ENCODE peak calls at places on chromosomes 12 and 14, in nine cellular contexts. J, S, W, V, L, K, R, N and Y are unnamed samples.

GRCh38 chr12:7602287-7602686 is 63.4 kb downstream of the APOBEC1 start:
- DNase-seq in J (no peak), S (no peak), W (no peak), V (peak), L (no peak), K (no peak), R (no peak), N (no peak), Y (no peak)

GRCh38 chr14:103519043-103519836 is 3.4 kb downstream of the CKB start:
- DNase-seq in J (no peak), S (no peak), W (no peak), V (peak), L (no peak), K (no peak), R (peak), N (peak), Y (no peak)

GRCh38 chr14:24911324-24912095 is 138.4 kb downstream of the STXBP6 start:
- DNase-seq in J (no peak), S (no peak), W (no peak), V (peak), L (no peak), K (no peak), R (no peak), N (peak), Y (no peak)

GRCh38 chr12:123105427-123105826 is 45.5 kb downstream of the PITPNM2 start:
- DNase-seq in J (no peak), S (no peak), W (no peak), V (no peak), L (no peak), K (no peak), R (no peak), N (no peak), Y (no peak)

GRCh38 chr12:42893196-42893595 is 303.6 kb upstream of the PRICKLE1 start:
- DNase-seq in J (no peak), S (no peak), W (no peak), V (no peak), L (no peak), K (peak), R (no peak), N (no peak), Y (no peak)

GRCh38 chr14:105247715-105248367 is 492 bp upstream of the BTBD6 start:
- DNase-seq in J (no peak), S (no peak), W (no peak), V (peak), L (no peak), K (no peak), R (no peak), N (no peak), Y (no peak)

GRCh38 chr12:100576311-100577036 is 3.0 kb downstream of the GAS2L3 start:
- DNase-seq in J (no peak), S (no peak), W (no peak), V (peak), L (no peak), K (no peak), R (no peak), N (no peak), Y (no peak)

GRCh38 chr12:90062799-90063198 is 354.2 kb upstream of the ATP2B1 start:
- DNase-seq in J (no peak), S (no peak), W (peak), V (no peak), L (no peak), K (peak), R (no peak), N (no peak), Y (no peak)

GRCh38 chr12:2291182-2291832 is 238.5 kb downstream of the CACNA1C start:
- DNase-seq in J (peak), S (no peak), W (peak), V (no peak), L (no peak), K (peak), R (no peak), N (no peak), Y (no peak)

GRCh38 chr12:15774819-15775218 is 14.4 kb downstream of the EPS8 start:
- DNase-seq in J (no peak), S (no peak), W (no peak), V (peak), L (no peak), K (no peak), R (no peak), N (no peak), Y (no peak)

GRCh38 chr12:102314821-102315220 is 117.2 kb upstream of the PMCH start:
- DNase-seq in J (no peak), S (no peak), W (no peak), V (no peak), L (no peak), K (no peak), R (no peak), N (no peak), Y (no peak)

GRCh38 chr14:104898870-104899510 is 25.7 kb upstream of the PLD4 start:
- DNase-seq in J (peak), S (peak), W (no peak), V (no peak), L (peak), K (no peak), R (no peak), N (no peak), Y (no peak)

GRCh38 chr14:31781578-31781977 is 220.4 kb downstream of the NUBPL start:
- DNase-seq in J (no peak), S (no peak), W (no peak), V (no peak), L (no peak), K (no peak), R (no peak), N (no peak), Y (no peak)

GRCh38 chr14:90299408-90299807 is 32.3 kb downstream of the NRDE2 start:
- DNase-seq in J (no peak), S (peak), W (no peak), V (no peak), L (no peak), K (no peak), R (peak), N (no peak), Y (no peak)

GRCh38 chr12:124188059-124188458 is 106.8 kb upstream of the RFLNA start:
- DNase-seq in J (no peak), S (no peak), W (no peak), V (no peak), L (no peak), K (no peak), R (no peak), N (no peak), Y (no peak)

GRCh38 chr12:131990066-131990979 is 40.6 kb downstream of the EP400 start:
- DNase-seq in J (peak), S (no peak), W (no peak), V (no peak), L (no peak), K (no peak), R (no peak), N (no peak), Y (no peak)

GRCh38 chr12:105245291-105245690 is 9.3 kb upstream of the APPL2 start:
- DNase-seq in J (no peak), S (no peak), W (no peak), V (no peak), L (no peak), K (no peak), R (no peak), N (no peak), Y (no peak)

GRCh38 chr14:76486251-76486743 is 110.4 kb downstream of the ESRRB start:
- DNase-seq in J (no peak), S (no peak), W (peak), V (no peak), L (no peak), K (peak), R (no peak), N (no peak), Y (no peak)

GRCh38 chr12:25135531-25136154 is 59.3 kb downstream of the DNAI7 start:
- DNase-seq in J (no peak), S (no peak), W (peak), V (no peak), L (no peak), K (no peak), R (no peak), N (no peak), Y (no peak)

GRCh38 chr12:54439521-54440255 is 20.6 kb upstream of the ITGA5 start:
- DNase-seq in J (no peak), S (no peak), W (no peak), V (peak), L (no peak), K (peak), R (no peak), N (no peak), Y (no peak)

GRCh38 chr12:111221296-111222026 is 147.4 kb downstream of the PHETA1 start:
- DNase-seq in J (no peak), S (no peak), W (no peak), V (no peak), L (no peak), K (no peak), R (no peak), N (no peak), Y (no peak)

GRCh38 chr12:122028601-122029560 is 7.2 kb downstream of the BCL7A start:
- DNase-seq in J (no peak), S (no peak), W (no peak), V (no peak), L (no peak), K (no peak), R (no peak), N (no peak), Y (no peak)

GRCh38 chr12:111643428-111643826 is 42.3 kb downstream of the BRAP start:
- DNase-seq in J (no peak), S (no peak), W (peak), V (no peak), L (no peak), K (no peak), R (no peak), N (peak), Y (no peak)

GRCh38 chr14:74905595-74906142 is 17.4 kb downstream of the RPS6KL1 start:
- DNase-seq in J (peak), S (peak), W (peak), V (peak), L (peak), K (peak), R (peak), N (peak), Y (peak)

GRCh38 chr12:49057888-49058287 is 2.7 kb downstream of the KMT2D start:
- DNase-seq in J (no peak), S (no peak), W (no peak), V (no peak), L (peak), K (no peak), R (no peak), N (no peak), Y (no peak)

GRCh38 chr14:102050625-102051024 is 36.2 kb downstream of the HSP90AA1 start:
- DNase-seq in J (no peak), S (peak), W (no peak), V (peak), L (no peak), K (no peak), R (no peak), N (no peak), Y (no peak)

GRCh38 chr12:21849878-21850277 is 75.4 kb upstream of the KCNJ8 start:
- DNase-seq in J (no peak), S (no peak), W (no peak), V (no peak), L (no peak), K (peak), R (no peak), N (no peak), Y (no peak)

GRCh38 chr14:22836301-22837058 is at the start of gene MMP14:
- DNase-seq in J (peak), S (peak), W (no peak), V (peak), L (peak), K (no peak), R (peak), N (peak), Y (peak)

GRCh38 chr12:62190921-62191746 is 69.1 kb upstream of the USP15 start:
- DNase-seq in J (no peak), S (peak), W (no peak), V (no peak), L (no peak), K (peak), R (peak), N (no peak), Y (peak)

GRCh38 chr12:100716658-100716948 is 78.0 kb upstream of the ANO4 start:
- DNase-seq in J (no peak), S (no peak), W (no peak), V (no peak), L (no peak), K (no peak), R (no peak), N (no peak), Y (no peak)

GRCh38 chr12:115338566-115339294 is 654.8 kb upstream of the TBX3 start:
- DNase-seq in J (no peak), S (no peak), W (no peak), V (no peak), L (no peak), K (no peak), R (no peak), N (no peak), Y (no peak)

GRCh38 chr12:123996581-123996980 is 23.6 kb downstream of the ZNF664 start:
- DNase-seq in J (no peak), S (no peak), W (no peak), V (no peak), L (no peak), K (no peak), R (no peak), N (no peak), Y (no peak)

GRCh38 chr12:460301-461230 is 827 bp downstream of the B4GALNT3 start:
- DNase-seq in J (no peak), S (peak), W (peak), V (no peak), L (no peak), K (peak), R (no peak), N (peak), Y (no peak)

GRCh38 chr14:49867831-49868719 is 15.5 kb upstream of the NEMF start:
- DNase-seq in J (peak), S (peak), W (peak), V (peak), L (peak), K (peak), R (peak), N (peak), Y (peak)

GRCh38 chr14:61456720-61457119 is 135.3 kb downstream of the PRKCH start:
- DNase-seq in J (peak), S (peak), W (peak), V (peak), L (peak), K (peak), R (peak), N (peak), Y (peak)

GRCh38 chr12:29744365-29744764 is 39.4 kb downstream of the TMTC1 start:
- DNase-seq in J (no peak), S (no peak), W (no peak), V (no peak), L (no peak), K (no peak), R (no peak), N (no peak), Y (no peak)

GRCh38 chr14:72169521-72169920 is 237.3 kb downstream of the RGS6 start:
- DNase-seq in J (no peak), S (no peak), W (peak), V (no peak), L (no peak), K (no peak), R (no peak), N (no peak), Y (no peak)

GRCh38 chr14:71399057-71399487 is 491.8 kb downstream of the PCNX1 start:
- DNase-seq in J (no peak), S (no peak), W (no peak), V (no peak), L (no peak), K (no peak), R (no peak), N (no peak), Y (no peak)

GRCh38 chr14:99203080-99203479 is 68.9 kb downstream of the BCL11B start:
- DNase-seq in J (no peak), S (no peak), W (no peak), V (no peak), L (no peak), K (no peak), R (no peak), N (no peak), Y (no peak)

GRCh38 chr14:99202516-99202915 is 69.5 kb downstream of the BCL11B start:
- DNase-seq in J (no peak), S (no peak), W (no peak), V (no peak), L (no peak), K (peak), R (no peak), N (no peak), Y (no peak)

GRCh38 chr14:99199854-99200653 is 71.9 kb downstream of the BCL11B start:
- DNase-seq in J (no peak), S (no peak), W (no peak), V (peak), L (no peak), K (no peak), R (peak), N (no peak), Y (no peak)

GRCh38 chr14:99200654-99201005 is 71.4 kb downstream of the BCL11B start:
- DNase-seq in J (no peak), S (no peak), W (no peak), V (no peak), L (no peak), K (no peak), R (no peak), N (no peak), Y (no peak)

GRCh38 chr14:99201351-99202073 is 70.5 kb downstream of the BCL11B start:
- DNase-seq in J (no peak), S (no peak), W (no peak), V (no peak), L (no peak), K (no peak), R (no peak), N (no peak), Y (no peak)
- TF ChIP-seq CTCF in J (no peak), S (no peak), W (no peak), V (no peak), L (no peak), K (no peak), R (no peak), N (no peak), Y (no peak)

GRCh38 chr12:55748230-55748993 is 5.5 kb downstream of the GDF11 start:
- DNase-seq in J (no peak), S (no peak), W (no peak), V (no peak), L (no peak), K (no peak), R (no peak), N (no peak), Y (no peak)

GRCh38 chr12:55743967-55744931 is 1.3 kb downstream of the GDF11 start:
- DNase-seq in J (no peak), S (no peak), W (no peak), V (no peak), L (no peak), K (peak), R (peak), N (no peak), Y (no peak)

GRCh38 chr12:55746913-55747231 is 4.0 kb downstream of the GDF11 start:
- DNase-seq in J (no peak), S (no peak), W (no peak), V (no peak), L (no peak), K (no peak), R (no peak), N (no peak), Y (no peak)

GRCh38 chr12:55745361-55746146 is 2.6 kb downstream of the GDF11 start:
- DNase-seq in J (no peak), S (no peak), W (peak), V (no peak), L (no peak), K (peak), R (peak), N (peak), Y (peak)

DNA sequence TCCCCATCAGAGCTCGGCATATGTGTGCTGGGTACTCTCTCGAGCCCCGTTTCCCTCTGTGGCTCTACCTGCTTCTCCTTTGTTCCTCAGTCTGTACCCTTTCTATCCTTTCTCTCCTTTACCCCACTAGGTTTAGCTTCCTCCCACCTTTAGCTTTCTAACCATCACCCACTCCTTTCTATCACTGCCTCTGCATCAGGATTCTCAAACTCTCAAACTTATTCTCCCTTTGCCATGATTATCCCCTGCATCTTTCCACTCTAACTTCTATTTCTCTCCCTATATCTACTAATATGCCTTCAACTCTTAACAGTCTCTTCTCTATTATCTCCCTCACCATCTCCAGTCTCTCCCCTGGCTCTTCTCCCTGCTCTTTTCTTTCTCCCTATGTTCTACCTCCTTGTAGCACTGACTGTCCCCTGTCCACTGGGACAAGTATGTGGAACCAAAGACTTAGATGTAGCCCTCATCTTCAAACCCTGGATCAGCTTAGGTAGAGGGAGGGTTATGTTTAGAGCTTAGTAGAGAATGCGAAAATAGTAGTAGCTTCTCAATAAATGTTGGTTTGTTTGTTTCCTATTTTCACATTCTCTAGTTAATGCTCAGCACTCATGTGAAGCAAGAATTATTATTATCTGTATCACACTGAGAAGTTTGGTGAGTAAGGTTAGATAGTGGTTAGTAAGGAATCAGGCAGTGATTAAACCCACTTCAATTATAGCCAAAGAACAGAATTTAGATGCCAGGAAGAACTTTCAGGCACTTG is 3.4 kb downstream of the GDF11 start:
- DNase-seq in J (no peak), S (no peak), W (no peak), V (no peak), L (no peak), K (no peak), R (no peak), N (no peak), Y (no peak)
- TF ChIP-seq CTCF in J (no peak), S (no peak), W (no peak), V (no peak), L (no peak), K (no peak), R (no peak), N (no peak), Y (no peak)

GRCh38 chr12:12010277-12011031 is 60.3 kb upstream of the BCL2L14 start:
- DNase-seq in J (peak), S (peak), W (peak), V (peak), L (peak), K (no peak), R (peak), N (no peak), Y (no peak)

GRCh38 chr12:12007001-12007712 is 63.6 kb upstream of the BCL2L14 start:
- DNase-seq in J (no peak), S (no peak), W (no peak), V (peak), L (no peak), K (no peak), R (no peak), N (no peak), Y (no peak)

GRCh38 chr12:12008232-12008850 is 62.4 kb upstream of the BCL2L14 start:
- DNase-seq in J (no peak), S (no peak), W (no peak), V (no peak), L (no peak), K (no peak), R (no peak), N (no peak), Y (no peak)

GRCh38 chr12:12007713-12008231 is 63.0 kb upstream of the BCL2L14 start:
- DNase-seq in J (no peak), S (no peak), W (no peak), V (no peak), L (no peak), K (no peak), R (no peak), N (no peak), Y (no peak)

GRCh38 chr12:12008931-12009611 is 61.7 kb upstream of the BCL2L14 start:
- DNase-seq in J (peak), S (no peak), W (no peak), V (peak), L (peak), K (no peak), R (no peak), N (no peak), Y (no peak)
- TF ChIP-seq CTCF in J (no peak), S (no peak), W (no peak), V (peak), L (no peak), K (peak), R (no peak), N (no peak), Y (no peak)

GRCh38 chr12:24015771-24016170 is 66.3 kb upstream of the SOX5 start:
- DNase-seq in J (no peak), S (no peak), W (no peak), V (no peak), L (no peak), K (no peak), R (no peak), N (no peak), Y (no peak)

GRCh38 chr12:24014853-24015590 is 65.6 kb upstream of the SOX5 start:
- DNase-seq in J (no peak), S (no peak), W (no peak), V (no peak), L (no peak), K (no peak), R (no peak), N (no peak), Y (no peak)

GRCh38 chr12:24011927-24012326 is 62.5 kb upstream of the SOX5 start:
- DNase-seq in J (no peak), S (no peak), W (no peak), V (no peak), L (no peak), K (no peak), R (no peak), N (no peak), Y (no peak)

GRCh38 chr12:24014240-24014639 is 64.8 kb upstream of the SOX5 start:
- DNase-seq in J (no peak), S (no peak), W (no peak), V (no peak), L (no peak), K (no peak), R (no peak), N (no peak), Y (no peak)

DNA sequence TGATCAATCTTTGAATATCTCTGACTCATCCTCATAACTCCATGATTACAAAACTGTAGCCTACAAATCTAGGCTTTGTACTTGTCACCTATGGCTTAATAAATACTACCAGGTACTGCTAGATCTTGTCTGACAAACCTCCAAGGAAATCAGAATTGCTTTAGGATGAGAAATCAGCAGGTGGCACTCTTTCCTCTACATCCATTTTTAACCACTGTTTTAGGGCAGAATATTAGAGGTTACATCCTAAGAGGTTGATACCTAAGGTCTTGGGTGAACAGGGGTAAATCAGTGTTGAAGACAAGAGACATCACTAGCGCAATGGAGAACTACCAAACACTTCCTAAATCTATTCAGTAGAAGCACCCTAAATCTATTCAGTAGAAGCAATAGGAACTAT is 63.1 kb upstream of the SOX5 start:
- DNase-seq in J (no peak), S (no peak), W (no peak), V (no peak), L (no peak), K (no peak), R (no peak), N (no peak), Y (no peak)
- TF ChIP-seq CTCF in J (no peak), S (no peak), W (peak), V (no peak), L (no peak), K (peak), R (peak), N (no peak), Y (no peak)